ENCODE peak calls at places on chromosomes 13 and 19, in five cellular contexts. X, P, Y, K and D are unnamed samples. For H3K27me3, the result is how much of the 10 kb centered on the place peaks cover.

GRCh38 chr19:56393119-56394012 is at the start of gene ZNF582:
- DNase-seq in X (peak), P (peak), Y (peak), K (peak), D (peak)

GRCh38 chr19:16330811-16331690 is 6.4 kb downstream of the KLF2 start:
- DNase-seq in X (no peak), P (no peak), Y (no peak), K (no peak), D (no peak)

GRCh38 chr13:101514695-101515275 is 62.3 kb downstream of the ITGBL1 start:
- DNase-seq in X (peak), P (peak), Y (no peak), K (peak), D (no peak)

GRCh38 chr13:71801781-71802180 is 65.2 kb downstream of the DACH1 start:
- DNase-seq in X (no peak), P (peak), Y (no peak), K (no peak), D (no peak)

GRCh38 chr19:34838753-34839431 is 65.9 kb upstream of the ZNF599 start:
- DNase-seq in X (peak), P (no peak), Y (peak), K (no peak), D (no peak)

GRCh38 chr19:45391346-45391745 is 13.5 kb downstream of the PPP1R13L start:
- DNase-seq in X (peak), P (peak), Y (peak), K (no peak), D (no peak)

GRCh38 chr19:2540646-2541454 is 64.9 kb downstream of the GADD45B start:
- DNase-seq in X (peak), P (no peak), Y (peak), K (peak), D (peak)

GRCh38 chr13:24709186-24709913 is 29.1 kb downstream of the ATP12A start:
- DNase-seq in X (peak), P (no peak), Y (no peak), K (no peak), D (no peak)

GRCh38 chr13:110390572-110390971 is 83.5 kb downstream of the COL4A2 start:
- DNase-seq in X (no peak), P (no peak), Y (no peak), K (no peak), D (no peak)

GRCh38 chr13:72959643-72960042 is 99.2 kb upstream of the KLF5 start:
- DNase-seq in X (no peak), P (no peak), Y (no peak), K (no peak), D (no peak)

GRCh38 chr13:50011461-50011860 is 3.8 kb upstream of the KCNRG start:
- DNase-seq in X (no peak), P (no peak), Y (no peak), K (no peak), D (no peak)

GRCh38 chr13:72004975-72005374 is 138.0 kb upstream of the DACH1 start:
- DNase-seq in X (peak), P (no peak), Y (no peak), K (no peak), D (no peak)

GRCh38 chr13:98584668-98585397 is 7.9 kb upstream of the STK24 start:
- DNase-seq in X (no peak), P (no peak), Y (no peak), K (no peak), D (no peak)

GRCh38 chr13:40440990-40441820 is 225.2 kb downstream of the FOXO1 start:
- DNase-seq in X (no peak), P (peak), Y (peak), K (peak), D (peak)

GRCh38 chr19:7902796-7903243 is 857 bp upstream of the MAP2K7 start:
- DNase-seq in X (no peak), P (no peak), Y (peak), K (no peak), D (no peak)
- H3K4me3 ChIP-seq in X (peak), P (peak), Y (peak), K (peak), D (peak)

DNA sequence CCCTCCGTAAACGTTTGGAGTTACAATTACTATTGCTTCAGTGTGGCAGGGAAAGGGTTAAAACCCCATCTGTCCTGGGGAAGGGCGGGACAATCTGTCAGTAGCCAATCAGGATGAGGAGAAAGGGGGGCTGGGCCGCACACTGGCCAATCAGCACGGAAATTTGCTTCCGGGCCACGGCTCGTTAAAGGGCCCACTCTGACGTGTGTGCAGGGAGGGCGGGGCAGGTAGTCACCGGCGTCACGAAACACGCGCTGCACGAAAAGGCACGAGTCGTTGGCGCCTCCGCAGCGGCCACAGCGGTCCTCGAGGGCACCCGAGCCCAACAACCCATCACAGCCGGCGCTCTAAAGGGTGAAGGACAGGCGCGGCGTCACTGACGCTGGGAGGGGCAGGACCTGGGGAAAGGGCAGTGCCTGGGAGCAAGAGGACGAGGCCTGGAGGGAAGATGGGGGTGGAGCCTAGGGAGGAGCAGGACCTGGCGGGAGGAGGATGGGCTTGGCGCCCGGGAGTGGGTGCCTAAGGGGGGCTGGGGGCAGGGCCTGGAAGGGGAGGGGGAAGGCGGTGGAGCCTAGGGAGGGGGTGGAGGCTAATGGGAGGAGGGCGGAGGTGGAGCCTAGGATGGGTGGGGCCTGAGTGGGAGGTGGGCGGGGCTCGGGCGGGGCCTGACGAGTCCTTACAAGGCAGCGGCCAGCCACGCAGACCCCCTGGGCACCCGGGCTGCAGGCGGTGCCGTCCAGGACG is 4.9 kb downstream of the ADAMTSL5 start:
- DNase-seq in X (peak), P (peak), Y (peak), K (peak), D (peak)
- TF ChIP-seq CTCF in X (no peak), P (no peak), Y (no peak), K (no peak), D (no peak)

DNA sequence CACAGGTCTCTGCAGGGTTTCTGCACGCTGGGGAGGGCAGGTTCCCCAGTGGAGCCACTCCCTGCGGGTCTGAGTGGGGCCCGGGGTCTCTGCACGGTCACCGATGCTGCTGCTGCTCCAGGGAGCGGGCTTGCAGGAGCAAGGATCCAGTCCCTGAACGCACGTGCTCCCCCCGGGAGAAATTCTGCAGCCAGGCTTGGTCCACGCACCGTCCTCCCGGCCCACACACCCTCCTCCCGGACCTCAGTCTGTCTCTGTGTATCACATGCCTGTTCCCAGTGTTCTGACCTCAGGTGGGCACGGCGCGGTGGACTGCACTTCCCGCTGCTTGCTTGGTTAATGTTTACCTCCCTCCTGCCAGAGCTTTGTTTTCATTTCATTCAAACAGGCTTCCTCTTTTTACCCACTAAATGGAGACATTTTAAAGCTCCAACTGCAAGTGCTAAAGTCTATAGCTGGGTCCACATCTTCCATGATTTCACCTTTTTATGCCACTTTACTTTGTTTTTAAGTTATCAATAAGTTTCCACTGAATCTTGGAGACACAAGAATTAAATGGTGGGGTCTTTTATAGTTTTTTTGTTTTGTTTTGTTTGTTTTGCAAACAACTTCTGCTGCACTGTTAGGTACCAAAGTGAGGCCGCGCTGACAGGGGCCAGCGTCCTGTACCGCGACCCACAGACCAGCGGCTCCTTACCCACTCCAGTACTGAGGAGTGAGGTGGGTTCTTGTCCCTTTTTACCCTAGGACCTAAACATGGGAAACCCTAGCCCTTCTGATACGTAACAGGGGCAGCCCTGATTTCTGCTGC is 76.0 kb upstream of the MCF2L start:
- DNase-seq in X (no peak), P (no peak), Y (peak), K (no peak), D (no peak)
- H3K27me3 ChIP-seq in X (under half), P (under half), Y (under half), K (under half), D (half or more)

DNA sequence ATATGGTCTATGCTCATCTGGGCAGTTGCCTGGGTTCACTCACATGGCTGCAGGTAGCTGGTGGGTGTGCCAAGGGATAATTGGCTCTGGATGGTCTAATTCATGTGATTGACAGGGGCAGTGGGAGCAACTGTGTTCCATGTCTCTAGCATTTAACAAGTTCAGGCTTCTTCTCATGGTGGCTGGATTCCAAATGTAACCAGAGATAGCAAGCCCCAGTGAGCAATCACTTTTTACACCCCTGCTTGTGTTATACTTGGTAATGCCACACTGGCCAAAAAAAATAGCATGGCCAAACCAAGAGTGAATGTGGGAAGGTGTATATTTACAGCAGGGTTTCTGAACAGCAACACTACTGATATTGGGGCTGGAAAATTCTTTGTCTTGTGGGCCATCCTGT is 89.6 kb upstream of the TNFSF11 start:
- DNase-seq in X (no peak), P (no peak), Y (no peak), K (no peak), D (no peak)
- H3K4me3 ChIP-seq in X (no peak), P (no peak), Y (no peak), K (no peak), D (no peak)

DNA sequence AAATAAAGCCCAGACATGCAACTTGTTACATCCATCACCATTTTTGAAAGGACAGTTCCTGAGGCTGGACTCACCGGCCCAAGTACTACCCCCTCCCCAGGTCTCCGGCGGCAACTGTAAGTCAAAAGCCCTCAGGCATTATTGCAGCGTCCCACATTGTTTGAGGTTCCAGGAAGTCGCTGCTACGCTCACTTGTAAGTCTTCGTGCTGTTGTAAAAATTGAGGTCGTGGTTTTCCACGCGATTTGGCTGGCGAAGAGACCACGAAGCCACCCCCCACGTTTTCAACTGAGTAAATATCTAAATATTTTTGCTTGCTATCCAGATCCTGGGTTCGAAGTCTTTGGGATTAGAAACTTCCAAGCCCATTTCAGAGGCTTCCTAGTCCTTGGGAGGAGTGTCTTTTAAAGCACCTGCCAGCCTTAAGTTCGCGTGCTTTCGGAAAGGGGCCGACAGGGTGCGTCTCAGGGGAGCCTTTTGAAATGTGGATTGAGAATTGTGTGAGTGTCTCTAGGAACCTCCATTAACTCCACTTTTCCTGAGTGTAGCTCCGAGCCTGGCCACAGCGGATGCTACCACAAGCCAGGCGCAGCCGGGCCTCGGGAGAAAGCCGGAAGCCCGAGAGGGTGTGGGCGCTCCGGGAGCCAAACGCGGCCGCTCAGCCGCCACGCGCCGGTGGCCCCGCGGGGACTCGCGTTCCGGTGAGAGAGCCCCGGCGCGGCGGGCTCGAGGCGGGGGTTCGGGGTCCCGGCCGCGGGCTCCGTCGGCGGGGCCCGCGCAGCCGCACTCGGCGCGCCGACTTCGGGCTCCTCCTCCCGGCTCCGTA is at the start of gene FNDC3A:
- DNase-seq in X (peak), P (peak), Y (peak), K (peak), D (peak)
- TF ChIP-seq CTCF in X (no peak), P (peak), Y (no peak), K (no peak), D (peak)

GRCh38 chr19:30284885-30285284 is 87.3 kb upstream of the ZNF536 start:
- DNase-seq in X (no peak), P (no peak), Y (no peak), K (no peak), D (no peak)
- H3K27me3 ChIP-seq in X (under half), P (under half), Y (under half), K (under half), D (under half)